ENCODE peak calls at places on chromosomes 12 and 14, in eight cellular contexts. D is A549, C is uterus, H is ascending aorta, O is transverse colon, M is thoracic aorta, Q is breast epithelium, J is colonic mucosa. V is an unnamed sample.

GRCh38 chr14:51562816-51563215 is 88.9 kb upstream of the FRMD6 start:
- DNase-seq in Q (no peak), O (no peak), H (no peak), D (peak; percentile 32), M (no peak), J (no peak), C (no peak), V (no peak)

GRCh38 chr12:53479314-53479713 is 19.9 kb downstream of the MAP3K12 start:
- DNase-seq in Q (no peak), O (no peak), M (no peak), C (no peak), D (no peak), J (no peak), H (no peak), V (no peak)

GRCh38 chr14:23722675-23723074 is 86.5 kb downstream of the DHRS2 start:
- DNase-seq in M (no peak), C (no peak), Q (no peak), J (no peak), O (no peak), D (no peak), H (no peak), V (no peak)

GRCh38 chr14:76644875-76645518 is 116.3 kb upstream of the VASH1 start:
- DNase-seq in D (peak; percentile 39), H (no peak), C (no peak), O (no peak), M (no peak), J (no peak), Q (no peak), V (no peak)

GRCh38 chr14:80955434-80955939 is at the start of gene TSHR:
- DNase-seq in H (no peak), O (no peak), J (no peak), Q (no peak), M (no peak), C (peak; percentile 18), D (no peak), V (no peak)

GRCh38 chr14:31749275-31749674 is 188.1 kb downstream of the NUBPL start:
- DNase-seq in Q (no peak), H (no peak), O (no peak), M (no peak), J (no peak), C (no peak), D (no peak), V (no peak)

GRCh38 chr14:51293149-51293925 is 53.3 kb downstream of the TMX1 start:
- DNase-seq in J (peak; percentile 19), Q (no peak), H (no peak), M (no peak), C (peak; percentile 54), D (no peak), O (no peak), V (no peak)

GRCh38 chr12:91023326-91024004 is 18.7 kb upstream of the EPYC start:
- DNase-seq in H (no peak), C (no peak), D (no peak), Q (no peak), O (no peak), J (no peak), M (no peak), V (no peak)

GRCh38 chr14:104507443-104507842 is 72.1 kb upstream of the C14orf180 start:
- DNase-seq in Q (no peak), C (no peak), J (no peak), H (no peak), M (no peak), D (no peak), O (no peak), V (no peak)

GRCh38 chr12:47281667-47282171 is 202.0 kb upstream of the AMIGO2 start:
- DNase-seq in O (no peak), Q (no peak), C (no peak), M (no peak), H (no peak), D (no peak), J (no peak), V (no peak)

GRCh38 chr12:92786045-92786444 is 83.3 kb downstream of the PLEKHG7 start:
- DNase-seq in H (no peak), M (no peak), J (no peak), Q (no peak), D (no peak), C (no peak), O (no peak), V (no peak)

GRCh38 chr14:100576091-100577085 is 10.8 kb downstream of the BEGAIN start:
- DNase-seq in M (no peak), D (no peak), O (no peak), C (no peak), Q (no peak), H (no peak), J (no peak), V (no peak)

GRCh38 chr12:51888316-51889215 is 663 bp downstream of the ANKRD33 start:
- DNase-seq in C (no peak), M (no peak), J (no peak), Q (no peak), D (no peak), O (no peak), H (no peak), V (no peak)

GRCh38 chr12:64610092-64610659 is at the start of gene RASSF3:
- DNase-seq in M (no peak), O (peak; percentile 85), J (peak; percentile 81), D (peak; percentile 71), Q (no peak), C (peak; percentile 74), H (no peak), V (peak; percentile 71)

GRCh38 chr12:12178545-12178944 is 88.3 kb downstream of the LRP6 start:
- DNase-seq in D (no peak), C (no peak), O (no peak), J (no peak), H (no peak), M (no peak), Q (no peak), V (no peak)

GRCh38 chr12:96502477-96502876 is 13.1 kb downstream of the CFAP54 start:
- DNase-seq in J (no peak), M (no peak), D (peak; percentile 26), O (peak; percentile 27), H (no peak), Q (no peak), C (no peak), V (no peak)

GRCh38 chr12:120101182-120101581 is 15.4 kb downstream of the RAB35 start:
- DNase-seq in C (peak; percentile 31), M (no peak), O (peak; percentile 37), J (no peak), Q (no peak), H (no peak), D (no peak), V (no peak)

DNA sequence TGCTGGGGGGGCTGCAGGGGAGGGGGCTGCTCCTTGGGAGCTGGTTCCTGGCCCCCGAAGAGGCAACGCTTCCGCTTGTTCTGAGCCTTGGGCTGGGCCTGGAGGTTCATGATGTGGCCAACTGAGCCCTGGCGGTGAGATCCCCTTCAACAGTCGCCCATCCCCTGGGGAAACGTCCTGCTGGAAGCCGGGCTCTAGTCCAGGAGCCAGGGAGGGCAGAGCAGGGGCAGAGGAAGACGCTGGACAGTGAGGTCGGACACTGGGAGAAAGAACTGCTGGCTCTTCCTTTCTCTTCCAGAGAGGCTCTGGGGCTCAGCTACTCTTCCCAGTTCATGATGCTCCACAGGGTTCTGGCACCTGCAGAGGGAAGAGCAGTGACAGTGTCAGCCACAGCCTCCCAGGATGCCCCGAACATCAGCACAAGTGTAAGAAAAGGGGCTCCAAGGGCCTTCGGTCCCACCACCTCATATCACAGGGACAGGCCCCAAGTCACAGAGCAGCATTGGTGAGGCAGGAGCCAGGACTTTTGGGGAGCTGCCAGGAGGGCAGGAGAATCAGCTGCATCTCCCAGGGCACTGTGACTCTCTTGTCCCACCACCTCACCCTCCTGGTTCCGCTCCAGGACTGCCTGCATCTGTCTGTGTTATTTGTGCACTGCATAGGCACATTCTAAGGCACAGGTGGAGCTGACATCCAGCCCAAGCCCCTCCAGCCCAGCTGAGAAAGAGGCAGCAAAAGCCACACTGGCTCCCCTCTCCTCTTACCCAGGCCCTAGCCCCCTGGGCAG is 25.9 kb upstream of the PNMA1 start:
- DNase-seq in Q (no peak), M (no peak), J (peak; percentile 44), O (no peak), H (no peak), D (no peak), C (no peak), V (no peak)
- H3K4me1 ChIP-seq in Q (peaks cover 57% of the 10 kb centered on the region), M (peaks cover 57% of the 10 kb centered on the region), J (peaks cover 53% of the 10 kb centered on the region), O (peaks cover 61% of the 10 kb centered on the region), H (peaks cover 43% of the 10 kb centered on the region), D (peaks cover 56% of the 10 kb centered on the region), C (peaks cover 44% of the 10 kb centered on the region), V (peaks cover 25% of the 10 kb centered on the region)

GRCh38 chr14:96461950-96462798 is 40.0 kb upstream of the PAPOLA start:
- DNase-seq in J (peak; percentile 65), H (no peak), D (no peak), O (peak; percentile 37), C (no peak), Q (no peak), M (no peak), V (no peak)

GRCh38 chr14:96466918-96467317 is 35.3 kb upstream of the PAPOLA start:
- DNase-seq in M (no peak), O (no peak), Q (no peak), J (no peak), D (no peak), C (no peak), H (no peak), V (no peak)

GRCh38 chr14:96459851-96460250 is 42.3 kb upstream of the PAPOLA start:
- DNase-seq in H (no peak), D (no peak), J (no peak), O (no peak), M (no peak), Q (no peak), C (no peak), V (no peak)

DNA sequence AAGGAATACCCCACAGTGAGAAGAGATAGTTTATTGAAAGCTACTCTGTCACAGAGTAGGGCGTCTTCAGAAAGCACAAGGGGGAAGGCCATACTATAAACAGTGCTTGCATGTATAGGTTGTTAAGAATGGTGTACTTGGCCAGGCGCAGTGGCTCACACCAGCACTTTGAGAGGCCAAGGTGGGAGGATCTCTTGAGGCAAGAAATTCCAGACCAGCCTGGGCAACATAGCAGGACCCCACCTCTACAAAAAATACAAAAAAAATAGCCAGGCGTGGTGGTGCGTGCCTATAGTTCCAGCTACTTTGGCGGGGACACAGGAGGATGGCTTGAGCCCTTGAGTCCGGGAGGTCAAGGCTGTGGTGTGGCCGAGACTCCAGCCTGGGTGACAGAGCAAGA is 38.0 kb upstream of the PAPOLA start:
- DNase-seq in D (no peak), H (no peak), M (no peak), O (no peak), C (no peak), J (no peak), Q (no peak), V (no peak)
- H3K4me3 ChIP-seq in D (no peak overlapping the region), H (no peak overlapping the region), M (no peak overlapping the region), O (no peak overlapping the region), C (no peak overlapping the region), J (no peak overlapping the region), Q (no peak overlapping the region), V (no peak overlapping the region)

GRCh38 chr14:70655110-70655826 is 13.6 kb downstream of the TTC9 start:
- DNase-seq in M (no peak), Q (no peak), D (no peak), O (peak; percentile 68), J (no peak), H (no peak), C (no peak), V (no peak)
- H3K4me1 ChIP-seq in M (no peaks in the 10 kb centered on the region), Q (no peaks in the 10 kb centered on the region), D (no peaks in the 10 kb centered on the region), O (no peaks in the 10 kb centered on the region), J (no peaks in the 10 kb centered on the region), H (no peaks in the 10 kb centered on the region), C (no peaks in the 10 kb centered on the region), V (peaks cover 2% of the 10 kb centered on the region)

DNA sequence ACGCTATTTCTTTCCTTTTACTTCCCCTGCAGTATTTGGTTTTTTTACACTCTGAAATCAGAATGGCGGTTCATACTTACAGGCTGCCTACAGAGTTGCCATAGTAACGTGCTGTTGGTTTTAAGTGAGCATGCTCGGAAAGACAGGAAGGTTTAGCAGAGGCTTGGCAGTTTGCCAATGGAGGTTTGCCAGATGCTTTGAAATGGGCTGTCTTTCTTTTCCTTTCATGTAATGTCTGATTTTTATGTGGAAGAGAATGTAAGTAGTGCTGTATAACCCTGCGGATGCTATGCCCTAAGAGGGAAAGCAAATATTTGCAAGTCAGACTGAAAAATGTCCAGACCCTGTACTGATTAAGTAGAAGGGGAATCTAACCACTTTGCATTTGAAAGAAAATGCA is 32.8 kb downstream of the ARID4A start:
- DNase-seq in O (peak; percentile 86), J (peak; percentile 93), H (peak; percentile 38), C (peak; percentile 82), Q (peak; percentile 72), D (peak; percentile 92), M (peak; percentile 71), V (peak; percentile 91)
- H3K4me3 ChIP-seq in O (no peak overlapping the region), J (no peak overlapping the region), H (peak overlapping the region; percentile 10), C (no peak overlapping the region), Q (no peak overlapping the region), D (no peak overlapping the region), M (peak overlapping the region; percentile 57), V (no peak overlapping the region)